ENCODE peak calls at places on chromosomes 12 and 14, in five cellular contexts. F is H1, Y is neuronal stem cell, T is IMR-90, U is mesenchymal stem cell. W is an unnamed sample.

GRCh38 chr12:49819786-49820185 is 8.4 kb downstream of the NCKAP5L start:
- DNase-seq in F (no peak), Y (no peak), T (no peak), U (no peak), W (no peak)

GRCh38 chr12:127238061-127238460 is 1028.9 kb upstream of the TMEM132C start:
- DNase-seq in F (no peak), Y (no peak), T (no peak), U (no peak), W (no peak)

GRCh38 chr14:56044196-56044595 is 74.0 kb upstream of the PELI2 start:
- DNase-seq in F (no peak), Y (no peak), T (no peak), U (no peak), W (no peak)

GRCh38 chr12:59401862-59402261 is 194.0 kb upstream of the SLC16A7 start:
- DNase-seq in F (no peak), Y (no peak), T (no peak), U (no peak), W (no peak)

GRCh38 chr12:104671407-104672095 is 214.8 kb downstream of the CHST11 start:
- DNase-seq in F (no peak), Y (no peak), T (peak; percentile 84), U (peak; percentile 98), W (peak; percentile 68)

GRCh38 chr12:66014818-66015217 is 115.7 kb downstream of the LLPH start:
- DNase-seq in F (no peak), Y (no peak), T (peak; percentile 71), U (peak; percentile 75), W (no peak)

GRCh38 chr12:121581681-121582439 is 1.0 kb upstream of the KDM2B start:
- DNase-seq in F (no peak), Y (peak; percentile 8), T (peak; percentile 50), U (peak; percentile 68), W (no peak)

GRCh38 chr12:69170293-69170692 is 69.1 kb upstream of the CPSF6 start:
- DNase-seq in F (no peak), Y (no peak), T (no peak), U (no peak), W (no peak)

GRCh38 chr12:104669851-104670337 is 213.1 kb downstream of the CHST11 start:
- DNase-seq in F (no peak), Y (no peak), T (peak; percentile 35), U (peak; percentile 63), W (no peak)

GRCh38 chr12:89353823-89354629 is 1.7 kb upstream of the DUSP6 start:
- DNase-seq in F (peak; percentile 91), Y (peak; percentile 62), T (peak; percentile 63), U (peak; percentile 76), W (peak; percentile 66)

GRCh38 chr14:63777024-63777423 is 49.2 kb upstream of the SGPP1 start:
- DNase-seq in F (no peak), Y (no peak), T (peak; percentile 69), U (peak; percentile 67), W (no peak)

GRCh38 chr14:98014851-98015615 is 1217.9 kb downstream of the VRK1 start:
- DNase-seq in F (no peak), Y (no peak), T (no peak), U (no peak), W (peak; percentile 9)

GRCh38 chr14:80300351-80300750 is 89.0 kb upstream of the DIO2 start:
- DNase-seq in F (no peak), Y (no peak), T (no peak), U (no peak), W (no peak)

GRCh38 chr12:49540229-49541139 is 1.7 kb downstream of the KCNH3 start:
- DNase-seq in F (no peak), Y (no peak), T (no peak), U (no peak), W (no peak)

GRCh38 chr12:63151898-63152700 is 1.1 kb upstream of the AVPR1A start:
- DNase-seq in F (no peak), Y (peak; percentile 69), T (peak; percentile 24), U (peak; percentile 31), W (peak; percentile 79)

GRCh38 chr14:75732888-75733287 is 71.8 kb downstream of the TTLL5 start:
- DNase-seq in F (no peak), Y (no peak), T (no peak), U (no peak), W (no peak)

GRCh38 chr12:89319111-89319510 is 33.2 kb downstream of the DUSP6 start:
- DNase-seq in F (no peak), Y (no peak), T (no peak), U (peak; percentile 36), W (no peak)

GRCh38 chr14:100994082-100994481 is 90.6 kb upstream of the RTL1 start:
- DNase-seq in F (no peak), Y (no peak), T (peak; percentile 54), U (no peak), W (no peak)

DNA sequence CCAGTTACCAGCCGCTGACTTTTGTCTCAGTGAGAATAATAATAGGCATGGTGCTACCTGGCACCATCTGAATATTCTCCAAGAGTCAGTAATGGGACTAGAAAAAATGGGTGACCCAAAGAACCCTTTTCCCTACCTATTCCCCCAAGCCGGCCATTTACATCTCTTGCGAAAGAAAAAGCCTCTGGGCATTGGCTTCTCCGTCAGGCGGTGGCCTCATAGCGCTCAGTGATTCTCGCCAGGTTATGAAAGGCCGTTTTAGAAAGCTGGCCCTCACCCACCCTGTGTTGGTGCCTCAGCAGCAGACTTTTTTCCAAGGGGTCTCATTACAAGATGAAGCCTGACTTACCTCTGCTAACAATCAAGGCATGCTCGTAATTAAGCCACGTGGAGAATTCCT is 552 bp upstream of the SLC6A15 start:
- DNase-seq in F (peak; percentile 55), Y (no peak), T (no peak), U (peak; percentile 62), W (peak; percentile 22)
- H3K14ac ChIP-seq in F (no peak overlapping the region), Y (no peak overlapping the region), T (no peak overlapping the region), U (no peak overlapping the region), W (no peak overlapping the region)

GRCh38 chr14:44820230-44820964 is 141.3 kb downstream of the KLHL28 start:
- DNase-seq in F (peak; percentile 49), Y (peak; percentile 20), T (no peak), U (peak; percentile 1), W (no peak)
- H3K18ac ChIP-seq in F (no peak overlapping the region), Y (peak overlapping the region; percentile 54), T (no peak overlapping the region), U (no peak overlapping the region), W (no peak overlapping the region)

GRCh38 chr12:6493580-6494350 is at the start of gene NCAPD2:
- DNase-seq in F (peak; percentile 91), Y (peak; percentile 93), T (peak; percentile 93), U (peak; percentile 98), W (peak; percentile 98)
- H3K4me3 ChIP-seq in F (peak within 1 kb of the TSS; percentile 98), Y (peak within 1 kb of the TSS; percentile 78), T (peak within 1 kb of the TSS; percentile 83), U (peak within 1 kb of the TSS; percentile 94), W (peak within 1 kb of the TSS; percentile 85)

GRCh38 chr14:92380582-92380981 is 57.6 kb downstream of the SLC24A4 start:
- DNase-seq in F (no peak), Y (no peak), T (no peak), U (no peak), W (no peak)
- H3K14ac ChIP-seq in F (no peak overlapping the region), Y (peak overlapping the region; percentile 51), T (no peak overlapping the region), U (no peak overlapping the region), W (no peak overlapping the region)

GRCh38 chr12:4447151-4447550 is 1.5 kb upstream of the FGF6 start:
- DNase-seq in F (peak; percentile 22), Y (no peak), T (no peak), U (no peak), W (no peak)
- H3K18ac ChIP-seq in F (no peak overlapping the region), Y (peak overlapping the region; percentile 15), T (no peak overlapping the region), U (no peak overlapping the region), W (no peak overlapping the region)

GRCh38 chr12:4145990-4146859 is 127.3 kb upstream of the CCND2 start:
- DNase-seq in F (no peak), Y (no peak), T (no peak), U (no peak), W (no peak)

GRCh38 chr12:4148418-4149056 is 125.0 kb upstream of the CCND2 start:
- DNase-seq in F (no peak), Y (no peak), T (no peak), U (no peak), W (peak; percentile 26)

GRCh38 chr12:4143909-4144308 is 129.7 kb upstream of the CCND2 start:
- DNase-seq in F (no peak), Y (no peak), T (no peak), U (no peak), W (no peak)

GRCh38 chr12:4144676-4145075 is 128.9 kb upstream of the CCND2 start:
- DNase-seq in F (no peak), Y (no peak), T (no peak), U (no peak), W (peak; percentile 76)

DNA sequence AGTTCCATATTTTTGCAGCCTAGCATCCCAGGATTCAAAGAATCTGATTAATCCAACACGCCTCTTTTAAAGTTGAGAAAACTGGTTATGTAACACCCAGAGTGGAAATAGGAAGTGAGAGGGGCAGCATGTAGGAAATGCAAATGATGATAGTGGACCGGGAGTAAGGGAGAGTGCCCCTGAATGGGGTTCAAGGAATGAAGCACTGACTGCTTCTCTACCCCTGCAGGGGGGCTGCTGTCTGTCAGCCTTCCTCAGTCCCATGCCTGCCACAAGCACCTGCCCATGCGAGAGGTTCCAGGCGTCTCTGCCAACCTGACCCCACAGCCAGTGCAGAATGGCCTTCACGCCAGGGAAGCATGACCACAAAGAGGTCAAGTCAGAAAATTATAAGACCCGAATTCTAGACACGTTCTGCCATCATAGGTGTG is 126.5 kb upstream of the CCND2 start:
- DNase-seq in F (no peak), Y (no peak), T (no peak), U (no peak), W (no peak)
- H3K4me3 ChIP-seq in F (no peak overlapping the region), Y (no peak overlapping the region), T (no peak overlapping the region), U (no peak overlapping the region), W (peak overlapping the region; percentile 63)

GRCh38 chr12:93571854-93572711 is at the start of gene SOCS2:
- DNase-seq in F (peak; percentile 79), Y (peak; percentile 56), T (peak; percentile 21), U (peak; percentile 38), W (peak; percentile 53)
- H3K14ac ChIP-seq in F (no peak within 1 kb of the TSS), Y (no peak within 1 kb of the TSS), T (peak within 1 kb of the TSS; percentile 96), U (no peak within 1 kb of the TSS), W (peak within 1 kb of the TSS; percentile 31)

GRCh38 chr14:77024171-77024627 is 4.3 kb downstream of the IRF2BPL start:
- DNase-seq in F (peak; percentile 85), Y (no peak), T (peak; percentile 43), U (peak; percentile 66), W (peak; percentile 99)
- H3K18ac ChIP-seq in F (no peak overlapping the region), Y (no peak overlapping the region), T (peak overlapping the region; percentile 53), U (peak overlapping the region; percentile 66), W (no peak overlapping the region)

DNA sequence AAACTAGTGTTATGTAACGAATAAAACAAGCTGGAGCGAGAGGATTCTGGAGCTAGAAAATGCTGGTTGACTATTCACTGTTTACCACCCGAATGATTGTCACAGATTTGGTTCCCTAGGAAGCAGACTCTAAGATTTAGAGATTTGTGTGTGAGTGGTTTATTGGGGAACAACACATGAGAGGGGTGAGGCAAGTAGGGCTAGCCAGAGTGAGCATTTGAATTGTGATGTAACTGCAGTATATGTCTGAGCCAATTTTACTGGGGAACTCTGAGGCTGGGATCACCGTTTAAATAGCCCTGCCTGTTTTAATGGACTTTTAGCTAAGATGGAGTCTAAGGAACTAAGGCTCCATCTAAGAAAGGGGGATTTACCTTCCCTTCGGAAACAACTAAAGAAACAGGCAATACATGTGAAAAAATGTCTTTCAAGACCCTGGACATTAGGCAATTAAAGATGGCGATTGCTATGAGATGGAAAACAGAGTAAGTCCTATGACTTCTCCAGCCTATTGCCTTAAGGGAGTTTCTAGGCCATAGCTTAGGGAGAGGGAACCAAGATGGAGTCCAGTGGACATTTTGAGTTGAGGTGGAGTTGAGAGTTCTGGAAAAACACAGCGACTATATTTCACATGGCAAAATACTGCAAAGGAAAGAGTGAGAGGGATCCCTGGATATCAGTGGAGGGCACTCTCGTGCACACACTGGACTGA is 6.3 kb downstream of the MGP start:
- DNase-seq in F (no peak), Y (no peak), T (no peak), U (no peak), W (no peak)
- H3K4me3 ChIP-seq in F (no peak overlapping the region), Y (no peak overlapping the region), T (no peak overlapping the region), U (no peak overlapping the region), W (no peak overlapping the region)